ENCODE peak calls at places on chromosomes 3 and 15, in ten cellular contexts. U is NCI-H1436 treated with DMSO at 0.1 percent for 48 hours; P is psoas muscle; S is substantia nigra; C is cardiac fibroblast; E is non-pigmented ciliary epithelial cell; R is NCI-H748 treated with DMSO at 0.1 percent for 48 hours; A is activated CD4-positive, alpha-beta T cell treated with anti-CD3 and anti-CD28 coated beads, Interleukin-2, amount 50 U/mL, for 4 hours; J is stimulated activated CD8-positive, alpha-beta memory T cell treated with anti-CD3 and anti-CD28 coated beads, Interleukin-4, amount 100 ng/mL, for 1 hour; I is trophoblast cell. O is an unnamed sample.
A peak's percentile ranks its signal among the peaks of the same experiment; 100 is the strongest.

GRCh38 chr3:47005212-47006144 is 26.0 kb downstream of the NBEAL2 start:
- DNase-seq in E (no peak), I (no peak), A (no peak), U (no peak), R (no peak), P (peak; percentile 17), S (no peak), J (no peak), C (no peak), O (no peak)

GRCh38 chr15:101091080-101092017 is 160.5 kb downstream of the CHSY1 start:
- DNase-seq in J (no peak), I (no peak), S (no peak), C (peak; percentile 89), A (no peak), R (no peak), P (peak; percentile 58), U (no peak), E (peak; percentile 24), O (no peak)

GRCh38 chr3:143786229-143787199 is 61.8 kb downstream of the SLC9A9 start:
- DNase-seq in C (peak; percentile 43), P (peak; percentile 25), U (no peak), S (no peak), A (no peak), R (no peak), I (no peak), E (no peak), J (no peak), O (no peak)

GRCh38 chr3:156404217-156404616 is 150.7 kb downstream of the SSR3 start:
- DNase-seq in S (no peak), C (no peak), P (no peak), I (no peak), R (no peak), U (no peak), E (no peak), J (no peak), A (no peak), O (no peak)

GRCh38 chr15:58286541-58286940 is 145.2 kb upstream of the LIPC start:
- DNase-seq in S (no peak), A (no peak), I (no peak), P (no peak), U (no peak), J (no peak), R (no peak), C (no peak), E (no peak), O (peak; percentile 49)

GRCh38 chr3:52039846-52040245 is 16.5 kb downstream of the DUSP7 start:
- DNase-seq in E (no peak), U (no peak), R (no peak), I (no peak), C (peak; percentile 58), A (no peak), S (peak; percentile 93), P (peak; percentile 64), J (no peak), O (no peak)

GRCh38 chr3:44981751-44982150 is 5.7 kb downstream of the EXOSC7 start:
- DNase-seq in I (no peak), J (no peak), S (no peak), A (no peak), R (no peak), C (no peak), P (no peak), E (no peak), U (no peak), O (no peak)

GRCh38 chr15:97806731-97807130 is 153.8 kb upstream of the ARRDC4 start:
- DNase-seq in S (no peak), E (no peak), C (no peak), I (no peak), P (no peak), R (no peak), J (no peak), A (no peak), U (no peak), O (no peak)

GRCh38 chr15:78177447-78177873 is 28.3 kb downstream of the IDH3A start:
- DNase-seq in P (no peak), I (peak; percentile 15), J (no peak), E (no peak), U (no peak), R (no peak), C (peak; percentile 27), S (peak; percentile 24), A (no peak), O (no peak)

GRCh38 chr3:126621171-126621570 is 33.8 kb downstream of the TXNRD3 start:
- DNase-seq in S (no peak), J (no peak), U (no peak), P (peak; percentile 34), A (no peak), E (no peak), I (no peak), C (peak; percentile 62), R (no peak), O (no peak)

GRCh38 chr15:91948001-91948608 is 94.6 kb downstream of the SLCO3A1 start:
- DNase-seq in J (no peak), P (no peak), R (no peak), I (no peak), A (no peak), E (no peak), C (peak; percentile 62), U (no peak), S (no peak), O (peak; percentile 96)

GRCh38 chr15:62066663-62067447 is at the start of gene C2CD4A:
- DNase-seq in I (peak; percentile 61), A (peak; percentile 52), J (no peak), P (peak; percentile 59), C (peak; percentile 67), R (peak; percentile 84), S (no peak), E (no peak), U (peak; percentile 65), O (no peak)

GRCh38 chr3:71087109-71088018 is 496.2 kb downstream of the FOXP1 start:
- DNase-seq in A (no peak), R (no peak), C (peak; percentile 94), S (no peak), P (no peak), U (no peak), J (no peak), E (no peak), I (peak; percentile 79), O (no peak)

GRCh38 chr3:12476238-12476897 is 7.9 kb upstream of the TSEN2 start:
- DNase-seq in A (no peak), C (peak; percentile 82), J (no peak), E (peak; percentile 45), I (no peak), U (no peak), R (no peak), P (no peak), S (no peak), O (peak; percentile 32)

GRCh38 chr3:164235239-164235728 is 843.0 kb downstream of the SI start:
- DNase-seq in U (no peak), P (no peak), E (no peak), S (no peak), I (no peak), A (no peak), C (no peak), J (no peak), R (no peak), O (no peak)

GRCh38 chr3:187922704-187923393 is 177.6 kb upstream of the BCL6 start:
- DNase-seq in R (no peak), A (no peak), J (no peak), C (peak; percentile 27), U (no peak), S (no peak), E (peak; percentile 65), I (no peak), P (no peak), O (no peak)

GRCh38 chr15:31227235-31227634 is 99.4 kb upstream of the KLF13 start:
- DNase-seq in S (no peak), E (no peak), P (no peak), J (no peak), C (no peak), I (no peak), R (no peak), A (no peak), U (no peak), O (no peak)

GRCh38 chr15:99719096-99719541 is 14.1 kb downstream of the LYSMD4 start:
- DNase-seq in P (no peak), J (no peak), R (no peak), A (no peak), C (peak; percentile 57), I (no peak), S (no peak), E (peak; percentile 87), U (no peak), O (no peak)

GRCh38 chr3:107982165-107982564 is 108.7 kb downstream of the CD47 start:
- DNase-seq in E (no peak), S (no peak), R (no peak), P (no peak), I (no peak), A (no peak), J (no peak), C (no peak), U (no peak), O (no peak)

GRCh38 chr15:31352911-31353811 is 26.5 kb downstream of the KLF13 start:
- DNase-seq in C (peak; percentile 78), R (no peak), I (no peak), E (peak; percentile 47), A (peak; percentile 50), P (peak; percentile 59), J (no peak), U (no peak), S (peak; percentile 64), O (no peak)

O was measured in foreskin keratinocyte.